ENCODE peak calls at places on chromosomes 3 and 15, in nine cellular contexts. R, G, B, Y, L, C, J, P and W are unnamed samples.

GRCh38 chr3:127423856-127424765 is 136.3 kb upstream of the PRR20G start:
- DNase-seq in R (no peak), G (no peak), B (no peak), Y (no peak), L (no peak), C (no peak), J (no peak), P (no peak), W (no peak)

GRCh38 chr3:178671261-178672191 is 135.3 kb downstream of the KCNMB2 start:
- DNase-seq in R (peak), G (peak), B (no peak), Y (peak), L (peak), C (peak), J (peak), P (no peak), W (peak)

GRCh38 chr3:115148142-115148790 is 1.2 kb upstream of the ZBTB20 start:
- DNase-seq in R (no peak), G (peak), B (no peak), Y (no peak), L (peak), C (peak), J (peak), P (no peak), W (no peak)

GRCh38 chr3:64030741-64031140 is 7.4 kb upstream of the PSMD6 start:
- DNase-seq in R (peak), G (peak), B (peak), Y (peak), L (peak), C (peak), J (peak), P (peak), W (peak)

GRCh38 chr3:190092250-190092649 is 28.4 kb downstream of the P3H2 start:
- DNase-seq in R (peak), G (peak), B (no peak), Y (peak), L (peak), C (peak), J (peak), P (no peak), W (no peak)

GRCh38 chr3:124680521-124680920 is 49.7 kb upstream of the UMPS start:
- DNase-seq in R (no peak), G (no peak), B (no peak), Y (no peak), L (no peak), C (no peak), J (no peak), P (no peak), W (no peak)

GRCh38 chr15:80210612-80211554 is 41.1 kb downstream of the CTXND1 start:
- DNase-seq in R (no peak), G (no peak), B (no peak), Y (no peak), L (no peak), C (no peak), J (no peak), P (no peak), W (no peak)

GRCh38 chr15:82106671-82107070 is 60.9 kb upstream of the MEX3B start:
- DNase-seq in R (no peak), G (no peak), B (no peak), Y (no peak), L (no peak), C (no peak), J (no peak), P (no peak), W (no peak)

GRCh38 chr15:68552773-68553172 is 26.0 kb upstream of the CORO2B start:
- DNase-seq in R (no peak), G (no peak), B (no peak), Y (no peak), L (peak), C (peak), J (peak), P (no peak), W (no peak)

GRCh38 chr3:69016901-69017300 is 3.4 kb upstream of the EOGT start:
- DNase-seq in R (no peak), G (no peak), B (no peak), Y (no peak), L (no peak), C (no peak), J (no peak), P (no peak), W (no peak)

GRCh38 chr15:25094519-25094918 is 139.7 kb downstream of the SNRPN start:
- DNase-seq in R (no peak), G (no peak), B (no peak), Y (no peak), L (no peak), C (no peak), J (no peak), P (no peak), W (no peak)

GRCh38 chr3:179148446-179149238 is 485 bp downstream of the PIK3CA start:
- DNase-seq in R (peak), G (peak), B (peak), Y (peak), L (peak), C (peak), J (peak), P (peak), W (peak)

GRCh38 chr15:74132681-74133070 is 2.3 kb downstream of the ISLR2 start:
- DNase-seq in R (no peak), G (no peak), B (no peak), Y (no peak), L (peak), C (peak), J (peak), P (no peak), W (no peak)

GRCh38 chr15:74131618-74132191 is 1.3 kb downstream of the ISLR2 start:
- DNase-seq in R (no peak), G (no peak), B (no peak), Y (no peak), L (no peak), C (no peak), J (no peak), P (no peak), W (no peak)

GRCh38 chr15:74133703-74134386 is 3.5 kb downstream of the ISLR2 start:
- DNase-seq in R (no peak), G (no peak), B (no peak), Y (no peak), L (no peak), C (peak), J (no peak), P (no peak), W (no peak)

GRCh38 chr15:74134387-74135027 is 4.1 kb downstream of the ISLR2 start:
- DNase-seq in R (peak), G (no peak), B (no peak), Y (peak), L (peak), C (peak), J (peak), P (no peak), W (peak)

GRCh38 chr15:74133071-74133702 is 2.8 kb downstream of the ISLR2 start:
- DNase-seq in R (no peak), G (no peak), B (no peak), Y (no peak), L (no peak), C (peak), J (no peak), P (no peak), W (no peak)
- TF ChIP-seq CTCF in R (peak), G (no peak), B (no peak), Y (peak), L (no peak), C (no peak), J (no peak), P (no peak), W (no peak)

DNA sequence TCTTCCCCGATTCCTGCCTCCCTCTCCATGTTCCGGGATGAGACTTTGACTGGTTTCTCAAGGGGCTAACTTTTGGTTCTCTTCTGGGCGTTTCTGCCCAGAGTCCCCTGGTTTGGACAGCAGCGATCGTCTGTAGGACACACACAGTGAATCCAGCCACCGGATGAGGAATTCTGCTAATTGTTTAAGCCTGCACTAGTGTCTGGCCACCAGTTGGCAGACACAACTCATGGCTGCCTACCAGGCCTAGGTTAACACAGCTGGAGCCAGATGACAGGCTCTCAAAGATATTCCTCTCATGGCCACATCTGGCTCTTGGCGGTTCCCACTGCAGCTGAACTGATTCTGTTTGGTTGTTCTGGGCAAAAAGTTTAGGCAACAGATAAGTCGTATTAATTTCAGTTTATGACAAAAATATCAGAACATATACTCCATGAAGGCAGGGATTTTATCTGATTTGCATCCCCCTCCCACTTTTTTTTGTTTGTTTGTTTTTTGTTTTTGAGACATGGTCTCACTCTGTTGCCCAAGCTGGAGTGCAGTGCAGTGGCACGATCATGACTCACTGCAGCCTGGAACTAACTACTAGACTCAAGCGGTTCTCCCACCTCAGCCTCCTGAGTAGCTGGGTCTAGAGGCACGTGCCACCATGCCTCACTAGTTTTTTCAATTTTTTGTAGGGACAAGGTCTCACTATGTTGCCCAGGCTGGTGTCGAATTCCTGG is 272.8 kb downstream of the FOXP1 start:
- DNase-seq in R (no peak), G (peak), B (peak), Y (no peak), L (peak), C (peak), J (peak), P (no peak), W (no peak)
- TF ChIP-seq CTCF in R (no peak), G (peak), B (no peak), Y (no peak), L (peak), C (no peak), J (peak), P (no peak), W (no peak)

GRCh38 chr3:23886311-23886710 is 30.5 kb downstream of the NKIRAS1 start:
- DNase-seq in R (no peak), G (no peak), B (no peak), Y (no peak), L (no peak), C (no peak), J (no peak), P (no peak), W (no peak)

GRCh38 chr3:23882487-23882918 is 34.3 kb downstream of the NKIRAS1 start:
- DNase-seq in R (no peak), G (no peak), B (no peak), Y (no peak), L (no peak), C (no peak), J (no peak), P (no peak), W (no peak)

GRCh38 chr3:23880703-23881339 is 36.0 kb downstream of the NKIRAS1 start:
- DNase-seq in R (no peak), G (no peak), B (no peak), Y (no peak), L (no peak), C (no peak), J (peak), P (no peak), W (no peak)

GRCh38 chr3:23885210-23885609 is 31.6 kb downstream of the NKIRAS1 start:
- DNase-seq in R (no peak), G (no peak), B (no peak), Y (no peak), L (no peak), C (no peak), J (no peak), P (no peak), W (no peak)

GRCh38 chr3:23884481-23884880 is 32.3 kb downstream of the NKIRAS1 start:
- DNase-seq in R (no peak), G (no peak), B (no peak), Y (no peak), L (peak), C (peak), J (no peak), P (no peak), W (no peak)
- TF ChIP-seq CTCF in R (peak), G (peak), B (no peak), Y (no peak), L (peak), C (peak), J (peak), P (no peak), W (no peak)

GRCh38 chr3:8607285-8608040 is 37.1 kb downstream of the SSUH2 start:
- DNase-seq in R (peak), G (peak), B (no peak), Y (peak), L (peak), C (peak), J (peak), P (no peak), W (peak)
- TF ChIP-seq CTCF in R (peak), G (peak), B (peak), Y (peak), L (peak), C (peak), J (peak), P (no peak), W (peak)

GRCh38 chr3:94525039-94525438 is 462.2 kb downstream of the NSUN3 start:
- DNase-seq in R (peak), G (peak), B (no peak), Y (no peak), L (no peak), C (no peak), J (peak), P (no peak), W (no peak)
- TF ChIP-seq CTCF in R (peak), G (peak), B (peak), Y (no peak), L (no peak), C (no peak), J (peak), P (no peak), W (no peak)

GRCh38 chr3:32146669-32147315 is 40.4 kb downstream of the GPD1L start:
- DNase-seq in R (no peak), G (no peak), B (no peak), Y (no peak), L (no peak), C (no peak), J (no peak), P (no peak), W (no peak)

GRCh38 chr3:32140943-32141342 is 34.5 kb downstream of the GPD1L start:
- DNase-seq in R (no peak), G (peak), B (no peak), Y (no peak), L (no peak), C (no peak), J (peak), P (no peak), W (no peak)

GRCh38 chr3:32147509-32147908 is 41.1 kb downstream of the GPD1L start:
- DNase-seq in R (no peak), G (no peak), B (no peak), Y (no peak), L (no peak), C (peak), J (peak), P (no peak), W (no peak)

GRCh38 chr3:32147935-32148334 is 41.5 kb downstream of the GPD1L start:
- DNase-seq in R (no peak), G (peak), B (no peak), Y (no peak), L (no peak), C (peak), J (no peak), P (no peak), W (no peak)

GRCh38 chr3:32143849-32144757 is 37.7 kb downstream of the GPD1L start:
- DNase-seq in R (peak), G (peak), B (peak), Y (peak), L (peak), C (peak), J (peak), P (no peak), W (peak)
- TF ChIP-seq CTCF in R (peak), G (peak), B (peak), Y (peak), L (peak), C (peak), J (peak), P (peak), W (peak)

GRCh38 chr15:99731336-99732267 is 1.6 kb downstream of the LYSMD4 start:
- DNase-seq in R (no peak), G (peak), B (no peak), Y (no peak), L (no peak), C (no peak), J (no peak), P (no peak), W (no peak)

GRCh38 chr15:99732268-99732641 is 982 bp downstream of the LYSMD4 start:
- DNase-seq in R (peak), G (peak), B (no peak), Y (no peak), L (peak), C (peak), J (peak), P (no peak), W (no peak)

GRCh38 chr15:99729327-99729726 is 3.9 kb downstream of the LYSMD4 start:
- DNase-seq in R (no peak), G (no peak), B (no peak), Y (no peak), L (no peak), C (no peak), J (no peak), P (no peak), W (no peak)

GRCh38 chr15:99727733-99728132 is 5.5 kb downstream of the LYSMD4 start:
- DNase-seq in R (no peak), G (no peak), B (no peak), Y (no peak), L (no peak), C (no peak), J (no peak), P (no peak), W (no peak)

GRCh38 chr15:99729920-99730319 is 3.3 kb downstream of the LYSMD4 start:
- DNase-seq in R (peak), G (peak), B (no peak), Y (peak), L (peak), C (peak), J (peak), P (no peak), W (peak)
- TF ChIP-seq CTCF in R (peak), G (peak), B (peak), Y (no peak), L (peak), C (peak), J (peak), P (no peak), W (peak)